ENCODE peak calls at places on chromosomes 11 and 22, in seven cellular contexts. One of them, this sample, is unnamed.

GRCh38 chr11:59680287-59681154 is 11.7 kb upstream of the PATL1 start:
- DNase-seq in stimulated activated CD4-positive, alpha-beta T cell treated with anti-CD3 and anti-CD28 coated beads, Interleukin-12 subunit alpha, Interleukin-12 subunit beta, amount 100 ng/mL, for 48 hours: peak
- DNase-seq in Right ventricle myocardium superior: peak
- DNase-seq in mesenchymal stem cell: peak
- DNase-seq in fibroblast of the conjunctiva: peak
- DNase-seq in renal cortical epithelial cell: peak
- DNase-seq in epithelial cell of prostate: peak
- DNase-seq in this sample: peak

GRCh38 chr11:91730071-91730470 is 494.5 kb upstream of the FAT3 start:
- DNase-seq in fibroblast of the conjunctiva: no peak
- DNase-seq in stimulated activated CD4-positive, alpha-beta T cell treated with anti-CD3 and anti-CD28 coated beads, Interleukin-12 subunit alpha, Interleukin-12 subunit beta, amount 100 ng/mL, for 48 hours: no peak
- DNase-seq in mesenchymal stem cell: no peak
- DNase-seq in Right ventricle myocardium superior: no peak
- DNase-seq in renal cortical epithelial cell: peak
- DNase-seq in epithelial cell of prostate: no peak
- DNase-seq in this sample: no peak

GRCh38 chr11:2466869-2467694 is 22.3 kb downstream of the KCNQ1 start:
- DNase-seq in stimulated activated CD4-positive, alpha-beta T cell treated with anti-CD3 and anti-CD28 coated beads, Interleukin-12 subunit alpha, Interleukin-12 subunit beta, amount 100 ng/mL, for 48 hours: no peak
- DNase-seq in mesenchymal stem cell: no peak
- DNase-seq in renal cortical epithelial cell: no peak
- DNase-seq in fibroblast of the conjunctiva: no peak
- DNase-seq in epithelial cell of prostate: no peak
- DNase-seq in Right ventricle myocardium superior: no peak
- DNase-seq in this sample: no peak

GRCh38 chr22:29336751-29337490 is 21.4 kb upstream of the RASL10A start:
- DNase-seq in fibroblast of the conjunctiva: no peak
- DNase-seq in mesenchymal stem cell: no peak
- DNase-seq in renal cortical epithelial cell: no peak
- DNase-seq in Right ventricle myocardium superior: peak
- DNase-seq in epithelial cell of prostate: no peak
- DNase-seq in stimulated activated CD4-positive, alpha-beta T cell treated with anti-CD3 and anti-CD28 coated beads, Interleukin-12 subunit alpha, Interleukin-12 subunit beta, amount 100 ng/mL, for 48 hours: no peak
- DNase-seq in this sample: no peak

GRCh38 chr22:23137905-23138520 is 3.8 kb downstream of the RSPH14 start:
- DNase-seq in fibroblast of the conjunctiva: no peak
- DNase-seq in stimulated activated CD4-positive, alpha-beta T cell treated with anti-CD3 and anti-CD28 coated beads, Interleukin-12 subunit alpha, Interleukin-12 subunit beta, amount 100 ng/mL, for 48 hours: no peak
- DNase-seq in mesenchymal stem cell: no peak
- DNase-seq in epithelial cell of prostate: no peak
- DNase-seq in Right ventricle myocardium superior: peak
- DNase-seq in renal cortical epithelial cell: no peak
- DNase-seq in this sample: no peak

GRCh38 chr11:102214623-102215022 is 102.7 kb upstream of the BIRC3 start:
- DNase-seq in Right ventricle myocardium superior: no peak
- DNase-seq in renal cortical epithelial cell: no peak
- DNase-seq in epithelial cell of prostate: no peak
- DNase-seq in mesenchymal stem cell: no peak
- DNase-seq in stimulated activated CD4-positive, alpha-beta T cell treated with anti-CD3 and anti-CD28 coated beads, Interleukin-12 subunit alpha, Interleukin-12 subunit beta, amount 100 ng/mL, for 48 hours: no peak
- DNase-seq in fibroblast of the conjunctiva: no peak
- DNase-seq in this sample: no peak

GRCh38 chr11:70184396-70184795 is 18.7 kb upstream of the FADD start:
- DNase-seq in stimulated activated CD4-positive, alpha-beta T cell treated with anti-CD3 and anti-CD28 coated beads, Interleukin-12 subunit alpha, Interleukin-12 subunit beta, amount 100 ng/mL, for 48 hours: no peak
- DNase-seq in Right ventricle myocardium superior: no peak
- DNase-seq in fibroblast of the conjunctiva: no peak
- DNase-seq in mesenchymal stem cell: no peak
- DNase-seq in epithelial cell of prostate: no peak
- DNase-seq in renal cortical epithelial cell: no peak
- DNase-seq in this sample: no peak

GRCh38 chr11:69398529-69399492 is 82.7 kb upstream of the LINC01488 start:
- DNase-seq in fibroblast of the conjunctiva: no peak
- DNase-seq in epithelial cell of prostate: peak
- DNase-seq in stimulated activated CD4-positive, alpha-beta T cell treated with anti-CD3 and anti-CD28 coated beads, Interleukin-12 subunit alpha, Interleukin-12 subunit beta, amount 100 ng/mL, for 48 hours: no peak
- DNase-seq in renal cortical epithelial cell: peak
- DNase-seq in Right ventricle myocardium superior: peak
- DNase-seq in mesenchymal stem cell: peak
- DNase-seq in this sample: no peak

GRCh38 chr22:29979645-29980303 is 96.8 kb downstream of the MTMR3 start:
- DNase-seq in renal cortical epithelial cell: no peak
- DNase-seq in Right ventricle myocardium superior: no peak
- DNase-seq in mesenchymal stem cell: no peak
- DNase-seq in epithelial cell of prostate: no peak
- DNase-seq in stimulated activated CD4-positive, alpha-beta T cell treated with anti-CD3 and anti-CD28 coated beads, Interleukin-12 subunit alpha, Interleukin-12 subunit beta, amount 100 ng/mL, for 48 hours: no peak
- DNase-seq in fibroblast of the conjunctiva: peak
- DNase-seq in this sample: no peak

GRCh38 chr11:121696177-121696863 is 243.6 kb upstream of the SORL1-AS1 start:
- DNase-seq in fibroblast of the conjunctiva: no peak
- DNase-seq in renal cortical epithelial cell: no peak
- DNase-seq in mesenchymal stem cell: no peak
- DNase-seq in Right ventricle myocardium superior: no peak
- DNase-seq in epithelial cell of prostate: no peak
- DNase-seq in stimulated activated CD4-positive, alpha-beta T cell treated with anti-CD3 and anti-CD28 coated beads, Interleukin-12 subunit alpha, Interleukin-12 subunit beta, amount 100 ng/mL, for 48 hours: no peak
- DNase-seq in this sample: no peak

GRCh38 chr22:25702046-25702445 is 39.9 kb upstream of the MYO18B start:
- DNase-seq in Right ventricle myocardium superior: no peak
- DNase-seq in stimulated activated CD4-positive, alpha-beta T cell treated with anti-CD3 and anti-CD28 coated beads, Interleukin-12 subunit alpha, Interleukin-12 subunit beta, amount 100 ng/mL, for 48 hours: no peak
- DNase-seq in renal cortical epithelial cell: peak
- DNase-seq in fibroblast of the conjunctiva: no peak
- DNase-seq in mesenchymal stem cell: peak
- DNase-seq in epithelial cell of prostate: no peak
- DNase-seq in this sample: no peak

GRCh38 chr11:126824035-126824607 is 176.4 kb downstream of the KIRREL3 start:
- DNase-seq in stimulated activated CD4-positive, alpha-beta T cell treated with anti-CD3 and anti-CD28 coated beads, Interleukin-12 subunit alpha, Interleukin-12 subunit beta, amount 100 ng/mL, for 48 hours: no peak
- DNase-seq in mesenchymal stem cell: no peak
- DNase-seq in fibroblast of the conjunctiva: no peak
- DNase-seq in renal cortical epithelial cell: no peak
- DNase-seq in Right ventricle myocardium superior: no peak
- DNase-seq in epithelial cell of prostate: no peak
- DNase-seq in this sample: peak

GRCh38 chr11:28756977-28757376 is 648.8 kb downstream of the METTL15 start:
- DNase-seq in renal cortical epithelial cell: peak
- DNase-seq in stimulated activated CD4-positive, alpha-beta T cell treated with anti-CD3 and anti-CD28 coated beads, Interleukin-12 subunit alpha, Interleukin-12 subunit beta, amount 100 ng/mL, for 48 hours: no peak
- DNase-seq in epithelial cell of prostate: no peak
- DNase-seq in Right ventricle myocardium superior: no peak
- DNase-seq in fibroblast of the conjunctiva: no peak
- DNase-seq in mesenchymal stem cell: peak
- DNase-seq in this sample: no peak

GRCh38 chr22:26681395-26681821 is 24.0 kb downstream of the MIAT start:
- DNase-seq in mesenchymal stem cell: peak
- DNase-seq in epithelial cell of prostate: no peak
- DNase-seq in fibroblast of the conjunctiva: no peak
- DNase-seq in renal cortical epithelial cell: peak
- DNase-seq in stimulated activated CD4-positive, alpha-beta T cell treated with anti-CD3 and anti-CD28 coated beads, Interleukin-12 subunit alpha, Interleukin-12 subunit beta, amount 100 ng/mL, for 48 hours: no peak
- DNase-seq in Right ventricle myocardium superior: no peak
- DNase-seq in this sample: no peak

GRCh38 chr11:104736503-104736902 is 161.8 kb downstream of the CASP12 start:
- DNase-seq in Right ventricle myocardium superior: no peak
- DNase-seq in epithelial cell of prostate: no peak
- DNase-seq in fibroblast of the conjunctiva: no peak
- DNase-seq in stimulated activated CD4-positive, alpha-beta T cell treated with anti-CD3 and anti-CD28 coated beads, Interleukin-12 subunit alpha, Interleukin-12 subunit beta, amount 100 ng/mL, for 48 hours: no peak
- DNase-seq in mesenchymal stem cell: no peak
- DNase-seq in renal cortical epithelial cell: no peak
- DNase-seq in this sample: no peak

GRCh38 chr11:115264278-115264677 is 239.9 kb downstream of the CADM1 start:
- DNase-seq in renal cortical epithelial cell: no peak
- DNase-seq in fibroblast of the conjunctiva: no peak
- DNase-seq in stimulated activated CD4-positive, alpha-beta T cell treated with anti-CD3 and anti-CD28 coated beads, Interleukin-12 subunit alpha, Interleukin-12 subunit beta, amount 100 ng/mL, for 48 hours: no peak
- DNase-seq in epithelial cell of prostate: no peak
- DNase-seq in Right ventricle myocardium superior: no peak
- DNase-seq in mesenchymal stem cell: no peak
- DNase-seq in this sample: peak

GRCh38 chr22:36155702-36156101 is 4.9 kb downstream of the APOL3 start:
- DNase-seq in renal cortical epithelial cell: no peak
- DNase-seq in mesenchymal stem cell: peak
- DNase-seq in stimulated activated CD4-positive, alpha-beta T cell treated with anti-CD3 and anti-CD28 coated beads, Interleukin-12 subunit alpha, Interleukin-12 subunit beta, amount 100 ng/mL, for 48 hours: no peak
- DNase-seq in fibroblast of the conjunctiva: no peak
- DNase-seq in Right ventricle myocardium superior: peak
- DNase-seq in epithelial cell of prostate: no peak
- DNase-seq in this sample: no peak

GRCh38 chr11:72333657-72334056 is 89.7 kb upstream of the PHOX2A start:
- DNase-seq in renal cortical epithelial cell: no peak
- DNase-seq in epithelial cell of prostate: no peak
- DNase-seq in Right ventricle myocardium superior: no peak
- DNase-seq in mesenchymal stem cell: peak
- DNase-seq in fibroblast of the conjunctiva: no peak
- DNase-seq in stimulated activated CD4-positive, alpha-beta T cell treated with anti-CD3 and anti-CD28 coated beads, Interleukin-12 subunit alpha, Interleukin-12 subunit beta, amount 100 ng/mL, for 48 hours: no peak
- DNase-seq in this sample: no peak

GRCh38 chr22:44580176-44580575 is 82.1 kb upstream of the RTL6 start:
- DNase-seq in epithelial cell of prostate: no peak
- DNase-seq in mesenchymal stem cell: no peak
- DNase-seq in renal cortical epithelial cell: no peak
- DNase-seq in Right ventricle myocardium superior: peak
- DNase-seq in fibroblast of the conjunctiva: no peak
- DNase-seq in stimulated activated CD4-positive, alpha-beta T cell treated with anti-CD3 and anti-CD28 coated beads, Interleukin-12 subunit alpha, Interleukin-12 subunit beta, amount 100 ng/mL, for 48 hours: no peak
- DNase-seq in this sample: no peak

GRCh38 chr11:99534812-99535211 is 514.1 kb downstream of the CNTN5 start:
- DNase-seq in stimulated activated CD4-positive, alpha-beta T cell treated with anti-CD3 and anti-CD28 coated beads, Interleukin-12 subunit alpha, Interleukin-12 subunit beta, amount 100 ng/mL, for 48 hours: no peak
- DNase-seq in mesenchymal stem cell: no peak
- DNase-seq in epithelial cell of prostate: peak
- DNase-seq in Right ventricle myocardium superior: no peak
- DNase-seq in fibroblast of the conjunctiva: peak
- DNase-seq in renal cortical epithelial cell: no peak
- DNase-seq in this sample: no peak

GRCh38 chr11:106399075-106399500 is 321.6 kb downstream of the AASDHPPT start:
- DNase-seq in renal cortical epithelial cell: peak
- DNase-seq in epithelial cell of prostate: peak
- DNase-seq in fibroblast of the conjunctiva: peak
- DNase-seq in stimulated activated CD4-positive, alpha-beta T cell treated with anti-CD3 and anti-CD28 coated beads, Interleukin-12 subunit alpha, Interleukin-12 subunit beta, amount 100 ng/mL, for 48 hours: no peak
- DNase-seq in mesenchymal stem cell: peak
- DNase-seq in Right ventricle myocardium superior: peak
- DNase-seq in this sample: no peak